ENCODE peak calls at places on chromosomes 5 and 9, in eight cellular contexts. One of them, this sample, is unnamed.

GRCh38 chr9:90022474-90022873 is 417.7 kb downstream of the GADD45G start:
- DNase-seq in HepG2: no peak
- DNase-seq in endothelial cell of umbilical vein: no peak
- DNase-seq in H1: no peak
- DNase-seq in HCT116: no peak
- DNase-seq in A549: peak; percentile 16
- DNase-seq in K562: peak; percentile 1
- DNase-seq in GM12878: no peak
- DNase-seq in this sample: no peak

GRCh38 chr9:134846187-134846586 is 34.4 kb upstream of the FCN2 start:
- DNase-seq in HCT116: no peak
- DNase-seq in GM12878: no peak
- DNase-seq in A549: no peak
- DNase-seq in H1: no peak
- DNase-seq in HepG2: no peak
- DNase-seq in endothelial cell of umbilical vein: no peak
- DNase-seq in K562: no peak
- DNase-seq in this sample: no peak

GRCh38 chr5:163473613-163474243 is 13.3 kb downstream of the HMMR start:
- DNase-seq in HepG2: no peak
- DNase-seq in A549: no peak
- DNase-seq in HCT116: no peak
- DNase-seq in K562: no peak
- DNase-seq in H1: no peak
- DNase-seq in GM12878: no peak
- DNase-seq in endothelial cell of umbilical vein: peak; percentile 18
- DNase-seq in this sample: no peak

GRCh38 chr5:147835386-147835798 is 3.9 kb upstream of the SPINK1 start:
- DNase-seq in H1: no peak
- DNase-seq in A549: peak; percentile 82
- DNase-seq in HepG2: peak; percentile 94
- DNase-seq in K562: no peak
- DNase-seq in HCT116: no peak
- DNase-seq in GM12878: no peak
- DNase-seq in endothelial cell of umbilical vein: no peak
- DNase-seq in this sample: no peak

GRCh38 chr9:16526380-16526779 is 344.1 kb downstream of the BNC2 start:
- DNase-seq in endothelial cell of umbilical vein: peak; percentile 94
- DNase-seq in HCT116: no peak
- DNase-seq in H1: no peak
- DNase-seq in HepG2: no peak
- DNase-seq in GM12878: no peak
- DNase-seq in A549: peak; percentile 19
- DNase-seq in K562: no peak
- DNase-seq in this sample: no peak

GRCh38 chr5:159458217-159458711 is 128.0 kb upstream of the IL12B start:
- DNase-seq in HepG2: no peak
- DNase-seq in K562: no peak
- DNase-seq in A549: no peak
- DNase-seq in HCT116: no peak
- DNase-seq in endothelial cell of umbilical vein: no peak
- DNase-seq in GM12878: peak; percentile 88
- DNase-seq in H1: no peak
- DNase-seq in this sample: peak; percentile 15

GRCh38 chr9:21995652-21996275 is 1.2 kb downstream of the CDKN2B-AS1 start:
- DNase-seq in A549: no peak
- DNase-seq in HepG2: no peak
- DNase-seq in endothelial cell of umbilical vein: peak; percentile 64
- DNase-seq in K562: no peak
- DNase-seq in GM12878: no peak
- DNase-seq in HCT116: no peak
- DNase-seq in H1: no peak
- DNase-seq in this sample: no peak

GRCh38 chr9:132560604-132561304 is 21.7 kb upstream of the BARHL1 start:
- DNase-seq in GM12878: no peak
- DNase-seq in HCT116: no peak
- DNase-seq in HepG2: no peak
- DNase-seq in H1: no peak
- DNase-seq in A549: no peak
- DNase-seq in endothelial cell of umbilical vein: no peak
- DNase-seq in K562: no peak
- DNase-seq in this sample: no peak

GRCh38 chr5:12655675-12656074 is 751.4 kb upstream of the CTNND2 start:
- DNase-seq in HepG2: no peak
- DNase-seq in A549: no peak
- DNase-seq in GM12878: no peak
- DNase-seq in H1: no peak
- DNase-seq in K562: no peak
- DNase-seq in endothelial cell of umbilical vein: no peak
- DNase-seq in HCT116: no peak
- DNase-seq in this sample: no peak

GRCh38 chr5:15385553-15385952 is 114.4 kb upstream of the FBXL7 start:
- DNase-seq in HepG2: no peak
- DNase-seq in H1: no peak
- DNase-seq in endothelial cell of umbilical vein: no peak
- DNase-seq in K562: no peak
- DNase-seq in A549: no peak
- DNase-seq in GM12878: no peak
- DNase-seq in HCT116: no peak
- DNase-seq in this sample: no peak

GRCh38 chr9:130451509-130452388 is 7.0 kb downstream of the ASS1 start:
- DNase-seq in HepG2: peak; percentile 61
- DNase-seq in HCT116: no peak
- DNase-seq in K562: peak; percentile 71
- DNase-seq in endothelial cell of umbilical vein: peak; percentile 93
- DNase-seq in GM12878: no peak
- DNase-seq in H1: no peak
- DNase-seq in A549: peak; percentile 70
- DNase-seq in this sample: peak; percentile 34

GRCh38 chr5:58074717-58075116 is 385.2 kb downstream of the PLK2 start:
- DNase-seq in H1: no peak
- DNase-seq in endothelial cell of umbilical vein: no peak
- DNase-seq in HepG2: no peak
- DNase-seq in HCT116: no peak
- DNase-seq in K562: no peak
- DNase-seq in A549: no peak
- DNase-seq in GM12878: no peak
- DNase-seq in this sample: no peak

GRCh38 chr9:121372563-121373400 is 2.7 kb upstream of the STOM start:
- DNase-seq in HCT116: no peak
- DNase-seq in HepG2: peak; percentile 94
- DNase-seq in K562: peak; percentile 74
- DNase-seq in GM12878: no peak
- DNase-seq in H1: no peak
- DNase-seq in endothelial cell of umbilical vein: no peak
- DNase-seq in A549: peak; percentile 83
- DNase-seq in this sample: no peak

GRCh38 chr5:174843263-174844250 is 119.2 kb downstream of the MSX2 start:
- DNase-seq in A549: no peak
- DNase-seq in HCT116: no peak
- DNase-seq in K562: no peak
- DNase-seq in endothelial cell of umbilical vein: no peak
- DNase-seq in H1: peak; percentile 25
- DNase-seq in HepG2: no peak
- DNase-seq in GM12878: no peak
- DNase-seq in this sample: no peak

GRCh38 chr5:103473725-103474124 is 88.9 kb downstream of the NUDT12 start:
- DNase-seq in endothelial cell of umbilical vein: no peak
- DNase-seq in HCT116: no peak
- DNase-seq in H1: no peak
- DNase-seq in K562: no peak
- DNase-seq in GM12878: no peak
- DNase-seq in A549: no peak
- DNase-seq in HepG2: no peak
- DNase-seq in this sample: no peak

GRCh38 chr9:116939161-116939560 is 252.1 kb downstream of the TRIM32 start:
- DNase-seq in H1: no peak
- DNase-seq in GM12878: no peak
- DNase-seq in HepG2: no peak
- DNase-seq in HCT116: no peak
- DNase-seq in K562: no peak
- DNase-seq in endothelial cell of umbilical vein: no peak
- DNase-seq in A549: no peak
- DNase-seq in this sample: no peak

GRCh38 chr9:116941266-116941665 is 254.2 kb downstream of the TRIM32 start:
- DNase-seq in endothelial cell of umbilical vein: no peak
- DNase-seq in A549: no peak
- DNase-seq in H1: no peak
- DNase-seq in K562: no peak
- DNase-seq in HepG2: no peak
- DNase-seq in GM12878: no peak
- DNase-seq in HCT116: no peak
- DNase-seq in this sample: no peak

GRCh38 chr9:116940614-116941215 is 253.6 kb downstream of the TRIM32 start:
- DNase-seq in H1: no peak
- DNase-seq in K562: no peak
- DNase-seq in HepG2: no peak
- DNase-seq in A549: no peak
- DNase-seq in endothelial cell of umbilical vein: no peak
- DNase-seq in GM12878: no peak
- DNase-seq in HCT116: no peak
- DNase-seq in this sample: no peak

GRCh38 chr9:116937361-116937760 is 250.3 kb downstream of the TRIM32 start:
- DNase-seq in H1: no peak
- DNase-seq in K562: no peak
- DNase-seq in HepG2: no peak
- DNase-seq in A549: no peak
- DNase-seq in GM12878: no peak
- DNase-seq in HCT116: no peak
- DNase-seq in endothelial cell of umbilical vein: no peak
- DNase-seq in this sample: no peak

GRCh38 chr9:116939605-116940004 is 252.5 kb downstream of the TRIM32 start:
- DNase-seq in HCT116: no peak
- DNase-seq in K562: no peak
- DNase-seq in HepG2: no peak
- DNase-seq in H1: no peak
- DNase-seq in A549: no peak
- DNase-seq in GM12878: no peak
- DNase-seq in endothelial cell of umbilical vein: no peak
- DNase-seq in this sample: no peak
- TF ChIP-seq POLR2A in HCT116: no peak
- TF ChIP-seq POLR2A in K562: no peak
- TF ChIP-seq POLR2A in HepG2: no peak
- TF ChIP-seq POLR2A in H1: no peak
- TF ChIP-seq POLR2A in A549: no peak
- TF ChIP-seq POLR2A in GM12878: no peak
- TF ChIP-seq POLR2A in endothelial cell of umbilical vein: no peak
- TF ChIP-seq POLR2A in this sample: no peak

GRCh38 chr5:154849791-154850201 is 607 bp downstream of the FAXDC2 start:
- DNase-seq in K562: no peak
- DNase-seq in HCT116: no peak
- DNase-seq in GM12878: no peak
- DNase-seq in endothelial cell of umbilical vein: no peak
- DNase-seq in HepG2: peak; percentile 44
- DNase-seq in H1: no peak
- DNase-seq in A549: no peak
- DNase-seq in this sample: peak; percentile 54

GRCh38 chr5:154851351-154851750 is 948 bp upstream of the FAXDC2 start:
- DNase-seq in endothelial cell of umbilical vein: no peak
- DNase-seq in HepG2: no peak
- DNase-seq in H1: no peak
- DNase-seq in A549: no peak
- DNase-seq in HCT116: no peak
- DNase-seq in GM12878: no peak
- DNase-seq in K562: no peak
- DNase-seq in this sample: no peak

GRCh38 chr5:154849261-154849660 is 1.1 kb downstream of the FAXDC2 start:
- DNase-seq in HepG2: no peak
- DNase-seq in K562: no peak
- DNase-seq in A549: no peak
- DNase-seq in GM12878: no peak
- DNase-seq in HCT116: no peak
- DNase-seq in endothelial cell of umbilical vein: no peak
- DNase-seq in H1: no peak
- DNase-seq in this sample: no peak

GRCh38 chr5:154844800-154845199 is 5.6 kb downstream of the FAXDC2 start:
- DNase-seq in endothelial cell of umbilical vein: peak; percentile 68
- DNase-seq in GM12878: no peak
- DNase-seq in H1: no peak
- DNase-seq in HCT116: no peak
- DNase-seq in A549: no peak
- DNase-seq in K562: peak; percentile 47
- DNase-seq in HepG2: peak; percentile 67
- DNase-seq in this sample: no peak

GRCh38 chr5:154850255-154851062 is at the start of gene FAXDC2:
- DNase-seq in A549: no peak
- DNase-seq in endothelial cell of umbilical vein: peak; percentile 87
- DNase-seq in HCT116: no peak
- DNase-seq in HepG2: peak; percentile 78
- DNase-seq in K562: peak; percentile 74
- DNase-seq in GM12878: no peak
- DNase-seq in H1: no peak
- DNase-seq in this sample: no peak
- TF ChIP-seq MAX in A549: no peak
- TF ChIP-seq MAX in endothelial cell of umbilical vein: peak; percentile 57
- TF ChIP-seq MAX in HCT116: no peak
- TF ChIP-seq MAX in HepG2: peak; percentile 56
- TF ChIP-seq MAX in K562: peak; percentile 39
- TF ChIP-seq MAX in GM12878: no peak
- TF ChIP-seq MAX in H1: peak; percentile 64
- TF ChIP-seq MAX in this sample: no peak

GRCh38 chr9:109996936-109997580 is 210.9 kb downstream of the C9orf152 start:
- DNase-seq in A549: no peak
- DNase-seq in HCT116: no peak
- DNase-seq in GM12878: no peak
- DNase-seq in endothelial cell of umbilical vein: no peak
- DNase-seq in H1: no peak
- DNase-seq in HepG2: no peak
- DNase-seq in K562: no peak
- DNase-seq in this sample: no peak
- TF ChIP-seq POLR2A in A549: no peak
- TF ChIP-seq POLR2A in HCT116: no peak
- TF ChIP-seq POLR2A in GM12878: no peak
- TF ChIP-seq POLR2A in endothelial cell of umbilical vein: no peak
- TF ChIP-seq POLR2A in H1: no peak
- TF ChIP-seq POLR2A in HepG2: no peak
- TF ChIP-seq POLR2A in K562: no peak
- TF ChIP-seq POLR2A in this sample: no peak

DNA sequence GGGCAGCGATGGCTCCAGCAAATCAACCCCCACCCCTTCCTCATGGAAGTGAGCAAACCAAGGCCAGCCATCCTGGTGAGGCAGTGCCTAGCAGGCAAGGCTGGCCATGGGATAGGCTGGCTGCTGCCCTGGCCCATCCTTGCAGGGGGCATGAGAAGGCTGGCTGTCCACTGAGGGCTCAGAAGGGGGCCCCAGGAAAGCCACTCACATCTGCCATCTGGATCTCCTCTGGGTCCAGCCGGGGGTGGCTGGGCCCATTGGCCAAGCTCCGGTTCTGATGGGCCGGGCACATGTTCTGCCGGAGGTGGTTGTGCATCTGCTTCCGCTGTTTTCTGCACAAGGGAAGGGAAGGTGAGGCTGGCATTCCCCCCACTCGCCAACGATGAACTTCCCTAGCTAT is 57.1 kb downstream of the PSD2 start:
- DNase-seq in K562: no peak
- DNase-seq in GM12878: no peak
- DNase-seq in endothelial cell of umbilical vein: no peak
- DNase-seq in HCT116: no peak
- DNase-seq in HepG2: no peak
- DNase-seq in A549: no peak
- DNase-seq in H1: no peak
- DNase-seq in this sample: no peak
- TF ChIP-seq MAX in K562: no peak
- TF ChIP-seq MAX in GM12878: no peak
- TF ChIP-seq MAX in endothelial cell of umbilical vein: no peak
- TF ChIP-seq MAX in HCT116: no peak
- TF ChIP-seq MAX in HepG2: no peak
- TF ChIP-seq MAX in A549: no peak
- TF ChIP-seq MAX in H1: no peak
- TF ChIP-seq MAX in this sample: no peak

This sample was measured in NB4.